ENCODE peak calls at places on chromosomes 4 and X, in seven cellular contexts. One of them, this sample, is unnamed. For H3K27me3, the result is how much of the 10 kb centered on the place peaks cover.

GRCh38 chrX:108165349-108166111 is 74.0 kb downstream of the ATG4A start:
- DNase-seq in body of pancreas: no peak
- DNase-seq in breast epithelium: no peak
- DNase-seq in stomach: peak
- DNase-seq in tibial nerve: no peak
- DNase-seq in uterus: peak
- DNase-seq in Peyer's patch: no peak
- DNase-seq in this sample: no peak

GRCh38 chr4:145731026-145731425 is 51.1 kb downstream of the C4orf51 start:
- DNase-seq in body of pancreas: peak
- DNase-seq in stomach: peak
- DNase-seq in uterus: no peak
- DNase-seq in breast epithelium: no peak
- DNase-seq in Peyer's patch: no peak
- DNase-seq in tibial nerve: no peak
- DNase-seq in this sample: no peak

GRCh38 chr4:81652069-81652478 is 180.4 kb upstream of the RASGEF1B start:
- DNase-seq in stomach: no peak
- DNase-seq in uterus: no peak
- DNase-seq in tibial nerve: no peak
- DNase-seq in Peyer's patch: no peak
- DNase-seq in breast epithelium: no peak
- DNase-seq in body of pancreas: no peak
- DNase-seq in this sample: no peak

GRCh38 chrX:104922206-104922621 is 298.3 kb downstream of the TEX13A start:
- DNase-seq in Peyer's patch: peak
- DNase-seq in stomach: peak
- DNase-seq in breast epithelium: peak
- DNase-seq in body of pancreas: peak
- DNase-seq in uterus: peak
- DNase-seq in tibial nerve: peak
- DNase-seq in this sample: peak

GRCh38 chrX:40012039-40012799 is 85.5 kb downstream of the BCOR start:
- DNase-seq in tibial nerve: no peak
- DNase-seq in stomach: peak
- DNase-seq in body of pancreas: peak
- DNase-seq in uterus: peak
- DNase-seq in Peyer's patch: no peak
- DNase-seq in breast epithelium: no peak
- DNase-seq in this sample: peak

GRCh38 chrX:13903405-13903804 is 86.5 kb upstream of the GPM6B start:
- DNase-seq in stomach: no peak
- DNase-seq in Peyer's patch: no peak
- DNase-seq in tibial nerve: no peak
- DNase-seq in body of pancreas: no peak
- DNase-seq in uterus: no peak
- DNase-seq in breast epithelium: no peak
- DNase-seq in this sample: no peak

GRCh38 chr4:73970945-73971344 is 10.9 kb downstream of the PF4 start:
- DNase-seq in body of pancreas: no peak
- DNase-seq in uterus: no peak
- DNase-seq in tibial nerve: no peak
- DNase-seq in breast epithelium: no peak
- DNase-seq in stomach: no peak
- DNase-seq in Peyer's patch: no peak
- DNase-seq in this sample: no peak

GRCh38 chr4:2961411-2962098 is 1.7 kb downstream of the NOP14 start:
- DNase-seq in uterus: no peak
- DNase-seq in body of pancreas: no peak
- DNase-seq in stomach: no peak
- DNase-seq in Peyer's patch: no peak
- DNase-seq in breast epithelium: no peak
- DNase-seq in tibial nerve: no peak
- DNase-seq in this sample: no peak

GRCh38 chrX:56107320-56107719 is 124.8 kb upstream of the KLF8 start:
- DNase-seq in uterus: no peak
- DNase-seq in breast epithelium: no peak
- DNase-seq in body of pancreas: no peak
- DNase-seq in Peyer's patch: no peak
- DNase-seq in tibial nerve: no peak
- DNase-seq in stomach: no peak
- DNase-seq in this sample: no peak

GRCh38 chr4:105022811-105023667 is 123.6 kb upstream of the TET2 start:
- DNase-seq in uterus: no peak
- DNase-seq in breast epithelium: no peak
- DNase-seq in tibial nerve: no peak
- DNase-seq in Peyer's patch: no peak
- DNase-seq in body of pancreas: no peak
- DNase-seq in stomach: no peak
- DNase-seq in this sample: no peak

GRCh38 chrX:39611468-39611867 is 486.3 kb downstream of the BCOR start:
- DNase-seq in breast epithelium: no peak
- DNase-seq in stomach: no peak
- DNase-seq in tibial nerve: no peak
- DNase-seq in uterus: no peak
- DNase-seq in Peyer's patch: no peak
- DNase-seq in body of pancreas: no peak
- DNase-seq in this sample: no peak

GRCh38 chrX:77404318-77404878 is 42.8 kb upstream of the FGF16 start:
- DNase-seq in uterus: peak
- DNase-seq in breast epithelium: no peak
- DNase-seq in tibial nerve: no peak
- DNase-seq in stomach: no peak
- DNase-seq in body of pancreas: no peak
- DNase-seq in Peyer's patch: no peak
- DNase-seq in this sample: no peak

GRCh38 chrX:119181491-119181890 is 53.9 kb upstream of the KIAA1210 start:
- DNase-seq in Peyer's patch: no peak
- DNase-seq in body of pancreas: peak
- DNase-seq in tibial nerve: no peak
- DNase-seq in stomach: no peak
- DNase-seq in breast epithelium: no peak
- DNase-seq in uterus: no peak
- DNase-seq in this sample: no peak

GRCh38 chrX:997631-998137 is 214.8 kb downstream of the CRLF2 start:
- DNase-seq in Peyer's patch: no peak
- DNase-seq in body of pancreas: no peak
- DNase-seq in uterus: no peak
- DNase-seq in tibial nerve: no peak
- DNase-seq in stomach: no peak
- DNase-seq in breast epithelium: no peak
- DNase-seq in this sample: no peak

GRCh38 chr4:54575919-54576318 is 81.8 kb upstream of the KIT start:
- DNase-seq in Peyer's patch: no peak
- DNase-seq in tibial nerve: no peak
- DNase-seq in uterus: no peak
- DNase-seq in body of pancreas: no peak
- DNase-seq in stomach: no peak
- DNase-seq in breast epithelium: no peak
- DNase-seq in this sample: no peak

GRCh38 chrX:70244881-70245280 is 10.4 kb downstream of the AWAT1 start:
- DNase-seq in tibial nerve: no peak
- DNase-seq in breast epithelium: no peak
- DNase-seq in uterus: no peak
- DNase-seq in body of pancreas: no peak
- DNase-seq in stomach: no peak
- DNase-seq in Peyer's patch: no peak
- DNase-seq in this sample: no peak

GRCh38 chr4:30720021-30720655 is at the start of gene PCDH7:
- DNase-seq in uterus: peak
- DNase-seq in stomach: peak
- DNase-seq in body of pancreas: no peak
- DNase-seq in Peyer's patch: no peak
- DNase-seq in breast epithelium: no peak
- DNase-seq in tibial nerve: no peak
- DNase-seq in this sample: peak

GRCh38 chr4:112840061-112840460 is 203.1 kb downstream of the LARP7 start:
- DNase-seq in breast epithelium: no peak
- DNase-seq in stomach: no peak
- DNase-seq in Peyer's patch: no peak
- DNase-seq in tibial nerve: no peak
- DNase-seq in body of pancreas: no peak
- DNase-seq in uterus: no peak
- DNase-seq in this sample: no peak

GRCh38 chr4:135492439-135492838 is 1290.8 kb upstream of the PABPC4L start:
- DNase-seq in body of pancreas: no peak
- DNase-seq in Peyer's patch: no peak
- DNase-seq in uterus: no peak
- DNase-seq in tibial nerve: no peak
- DNase-seq in breast epithelium: no peak
- DNase-seq in stomach: no peak
- DNase-seq in this sample: no peak

GRCh38 chr4:123819362-123820035 is 422.9 kb downstream of the SPRY1 start:
- DNase-seq in tibial nerve: no peak
- DNase-seq in body of pancreas: no peak
- DNase-seq in breast epithelium: no peak
- DNase-seq in Peyer's patch: no peak
- DNase-seq in uterus: no peak
- DNase-seq in stomach: no peak
- DNase-seq in this sample: no peak

GRCh38 chrX:87961471-87961870 is 443.9 kb downstream of the KLHL4 start:
- DNase-seq in uterus: no peak
- DNase-seq in Peyer's patch: no peak
- DNase-seq in body of pancreas: no peak
- DNase-seq in stomach: no peak
- DNase-seq in breast epithelium: no peak
- DNase-seq in tibial nerve: no peak
- DNase-seq in this sample: no peak

GRCh38 chrX:17590892-17591740 is 146.2 kb upstream of the SCML1 start:
- DNase-seq in breast epithelium: peak
- DNase-seq in stomach: peak
- DNase-seq in body of pancreas: peak
- DNase-seq in Peyer's patch: no peak
- DNase-seq in uterus: peak
- DNase-seq in tibial nerve: peak
- DNase-seq in this sample: peak
- H3K27ac ChIP-seq in breast epithelium: no peak
- H3K27ac ChIP-seq in stomach: peak
- H3K27ac ChIP-seq in body of pancreas: no peak
- H3K27ac ChIP-seq in Peyer's patch: peak
- H3K27ac ChIP-seq in uterus: peak
- H3K27ac ChIP-seq in tibial nerve: no peak
- H3K27ac ChIP-seq in this sample: peak

DNA sequence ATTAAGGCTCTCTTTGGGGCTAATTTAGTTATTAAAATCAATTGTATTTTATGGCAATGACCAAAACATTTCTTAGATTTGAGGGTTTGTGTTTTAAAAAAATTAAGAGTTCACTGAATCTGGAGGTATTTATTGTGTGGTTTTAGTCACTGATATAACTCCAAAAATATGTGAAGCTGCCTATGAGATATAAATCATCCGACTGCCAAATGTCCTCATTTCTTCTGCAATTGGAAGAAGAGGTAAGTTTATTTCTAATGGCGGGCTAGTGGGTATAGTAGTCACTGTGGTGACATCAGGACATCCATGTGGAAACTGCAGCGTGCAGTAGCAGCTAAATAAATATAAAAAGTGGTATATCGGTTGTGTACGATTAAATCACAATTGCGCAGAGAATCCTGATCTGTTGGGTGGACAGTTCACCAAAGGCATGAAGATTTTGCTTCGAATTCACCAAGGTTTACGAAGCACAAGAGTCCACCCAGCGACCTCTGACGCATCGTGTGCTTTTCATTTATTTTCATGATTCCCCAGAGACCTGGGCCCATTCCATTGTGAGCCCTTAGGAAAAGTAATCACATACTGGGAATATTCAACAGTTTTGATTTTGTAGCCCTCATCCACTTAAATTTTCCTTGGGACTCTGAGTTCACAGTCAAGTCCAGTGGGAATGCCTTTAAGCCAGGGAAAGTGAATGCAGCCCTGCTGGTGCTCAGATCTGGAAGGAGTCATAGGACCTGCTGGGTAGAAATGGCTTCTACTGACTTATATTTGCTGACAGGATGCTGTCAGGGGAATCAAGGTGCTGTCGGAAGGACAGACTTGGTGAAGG is 205.3 kb downstream of the MID1 start:
- DNase-seq in uterus: no peak
- DNase-seq in Peyer's patch: no peak
- DNase-seq in stomach: no peak
- DNase-seq in tibial nerve: no peak
- DNase-seq in breast epithelium: no peak
- DNase-seq in body of pancreas: no peak
- DNase-seq in this sample: no peak
- H3K27me3 ChIP-seq in uterus: under half
- H3K27me3 ChIP-seq in Peyer's patch: under half
- H3K27me3 ChIP-seq in stomach: under half
- H3K27me3 ChIP-seq in tibial nerve: under half
- H3K27me3 ChIP-seq in breast epithelium: under half
- H3K27me3 ChIP-seq in body of pancreas: under half
- H3K27me3 ChIP-seq in this sample: under half

DNA sequence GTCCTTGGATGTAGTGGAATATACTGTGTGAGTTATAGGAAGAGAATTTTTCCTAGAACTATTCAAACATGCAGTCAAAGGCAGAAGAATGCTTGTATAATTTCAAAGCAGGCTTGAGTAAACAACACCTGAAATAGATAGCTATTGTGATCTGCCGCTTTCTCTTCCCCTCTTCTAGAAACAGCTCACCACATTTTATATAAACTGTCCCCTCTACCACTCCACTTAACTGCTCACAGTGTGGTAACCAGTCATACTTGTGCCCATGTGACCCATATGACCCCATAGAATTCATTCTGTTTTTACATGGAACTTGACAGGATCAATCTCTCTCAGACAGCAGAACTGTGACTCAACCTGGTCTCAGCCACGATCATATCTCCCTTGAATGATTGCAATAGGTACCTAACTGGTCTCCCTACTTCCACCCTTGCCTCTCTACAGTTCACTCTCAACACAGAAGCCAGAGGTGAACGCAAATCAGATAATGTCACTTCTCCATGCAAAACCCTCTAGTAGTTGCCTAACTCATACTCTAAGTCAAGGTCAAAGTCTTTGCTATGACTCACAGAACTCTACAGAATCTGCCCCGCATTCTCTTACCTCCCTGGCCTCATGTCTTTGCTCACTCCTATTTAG is 85.6 kb upstream of the EFHC2 start:
- DNase-seq in uterus: no peak
- DNase-seq in stomach: no peak
- DNase-seq in body of pancreas: no peak
- DNase-seq in tibial nerve: no peak
- DNase-seq in Peyer's patch: no peak
- DNase-seq in breast epithelium: no peak
- DNase-seq in this sample: no peak
- TF ChIP-seq POLR2A in uterus: no peak
- TF ChIP-seq POLR2A in stomach: no peak
- TF ChIP-seq POLR2A in body of pancreas: no peak
- TF ChIP-seq POLR2A in tibial nerve: no peak
- TF ChIP-seq POLR2A in Peyer's patch: no peak
- TF ChIP-seq POLR2A in breast epithelium: no peak
- TF ChIP-seq POLR2A in this sample: no peak

GRCh38 chr4:153260553-153261306 is 56.5 kb downstream of the TRIM2 start:
- DNase-seq in uterus: peak
- DNase-seq in body of pancreas: no peak
- DNase-seq in Peyer's patch: no peak
- DNase-seq in tibial nerve: no peak
- DNase-seq in stomach: no peak
- DNase-seq in breast epithelium: no peak
- DNase-seq in this sample: no peak
- H3K27ac ChIP-seq in uterus: peak
- H3K27ac ChIP-seq in body of pancreas: no peak
- H3K27ac ChIP-seq in Peyer's patch: no peak
- H3K27ac ChIP-seq in tibial nerve: no peak
- H3K27ac ChIP-seq in stomach: peak
- H3K27ac ChIP-seq in breast epithelium: peak
- H3K27ac ChIP-seq in this sample: no peak

This sample was measured in heart left ventricle.